ENCODE peak calls at places on chromosomes 13 and 19, in eight cellular contexts. W, E, V, L, J, Z, Y and X are unnamed samples.

GRCh38 chr13:50309872-50310594 is 294.8 kb downstream of the KCNRG start:
- DNase-seq in W (peak), E (no peak), V (no peak), L (no peak), J (no peak), Z (no peak), Y (no peak), X (peak)

GRCh38 chr19:41997121-41997850 is 3.3 kb upstream of the ATP1A3 start:
- DNase-seq in W (peak), E (no peak), V (no peak), L (no peak), J (peak), Z (peak), Y (peak), X (peak)

GRCh38 chr19:47239610-47240296 is 8.8 kb upstream of the BBC3 start:
- DNase-seq in W (peak), E (peak), V (peak), L (no peak), J (peak), Z (no peak), Y (peak), X (peak)

GRCh38 chr19:40411958-40412499 is 1.1 kb downstream of the PRX start:
- DNase-seq in W (no peak), E (no peak), V (no peak), L (no peak), J (no peak), Z (no peak), Y (no peak), X (no peak)

GRCh38 chr13:99655351-99656091 is 154.2 kb downstream of the TM9SF2 start:
- DNase-seq in W (peak), E (no peak), V (peak), L (no peak), J (no peak), Z (peak), Y (no peak), X (no peak)

GRCh38 chr13:31962661-31963345 is 68.8 kb upstream of the FRY start:
- DNase-seq in W (peak), E (no peak), V (no peak), L (no peak), J (no peak), Z (peak), Y (no peak), X (no peak)

GRCh38 chr13:45602183-45602582 is 13.4 kb downstream of the ERICH6B start:
- DNase-seq in W (peak), E (no peak), V (no peak), L (no peak), J (no peak), Z (peak), Y (no peak), X (no peak)

GRCh38 chr13:84303035-84303434 is 420.8 kb upstream of the SLITRK1 start:
- DNase-seq in W (no peak), E (no peak), V (no peak), L (no peak), J (no peak), Z (no peak), Y (no peak), X (no peak)

GRCh38 chr13:54593504-54593903 is 1564.9 kb downstream of the OLFM4 start:
- DNase-seq in W (no peak), E (no peak), V (no peak), L (no peak), J (no peak), Z (no peak), Y (no peak), X (no peak)

GRCh38 chr19:16778796-16779411 is 50.3 kb upstream of the SIN3B start:
- DNase-seq in W (peak), E (peak), V (peak), L (peak), J (peak), Z (peak), Y (peak), X (peak)

GRCh38 chr13:102878491-102878890 is 32.7 kb downstream of the ERCC5 start:
- DNase-seq in W (peak), E (no peak), V (no peak), L (no peak), J (no peak), Z (peak), Y (no peak), X (no peak)

GRCh38 chr13:26600345-26600761 is 42.9 kb downstream of the WASF3 start:
- DNase-seq in W (peak), E (no peak), V (no peak), L (peak), J (no peak), Z (no peak), Y (no peak), X (no peak)

GRCh38 chr19:44260695-44261446 is 1.2 kb downstream of the ZNF233 start:
- DNase-seq in W (no peak), E (no peak), V (no peak), L (no peak), J (no peak), Z (no peak), Y (no peak), X (no peak)

GRCh38 chr13:61880576-61881283 is 465.1 kb upstream of the PCDH20 start:
- DNase-seq in W (peak), E (no peak), V (no peak), L (no peak), J (peak), Z (no peak), Y (peak), X (peak)

GRCh38 chr13:75135325-75135825 is 346.6 kb downstream of the TBC1D4 start:
- DNase-seq in W (peak), E (no peak), V (no peak), L (no peak), J (no peak), Z (peak), Y (no peak), X (no peak)

GRCh38 chr13:111511805-111512504 is 191.5 kb downstream of the TEX29 start:
- DNase-seq in W (no peak), E (no peak), V (no peak), L (no peak), J (no peak), Z (peak), Y (no peak), X (no peak)

GRCh38 chr13:93108111-93108581 is 118.5 kb upstream of the GPC6 start:
- DNase-seq in W (no peak), E (no peak), V (no peak), L (no peak), J (no peak), Z (no peak), Y (no peak), X (no peak)